ENCODE peak calls at places on chromosome 1, in ten cellular contexts. H is endodermal cell; S is colonic mucosa; W is HL-60; L is cardiac muscle cell; T is adrenal gland; C is Panc1; R is CD8-positive, alpha-beta T cell; F is IMR-90; Y is transverse colon. X is an unnamed sample.

GRCh38 chr1:36705629-36706028 is 222.9 kb upstream of the CSF3R start:
- DNase-seq in H (peak; percentile 52), S (no peak), W (no peak), L (no peak), T (no peak), C (no peak), R (no peak), F (no peak), Y (no peak), X (no peak)

GRCh38 chr1:205668951-205669340 is 11.4 kb downstream of the SLC45A3 start:
- DNase-seq in H (no peak), S (peak; percentile 38), W (no peak), L (no peak), T (no peak), C (no peak), R (no peak), F (no peak), Y (no peak), X (no peak)

GRCh38 chr1:234619794-234620247 is 9.8 kb upstream of the IRF2BP2 start:
- DNase-seq in H (no peak), S (no peak), W (no peak), L (no peak), T (no peak), C (no peak), R (no peak), F (no peak), Y (no peak), X (no peak)

GRCh38 chr1:175717610-175718195 is 25.7 kb downstream of the TNR start:
- DNase-seq in H (no peak), S (no peak), W (no peak), L (no peak), T (no peak), C (no peak), R (no peak), F (no peak), Y (no peak), X (no peak)

GRCh38 chr1:224528900-224529299 is 87.2 kb upstream of the CNIH3 start:
- DNase-seq in H (no peak), S (no peak), W (no peak), L (no peak), T (no peak), C (no peak), R (no peak), F (peak; percentile 89), Y (no peak), X (no peak)

GRCh38 chr1:116820362-116820761 is 66.1 kb downstream of the CD2 start:
- DNase-seq in H (no peak), S (no peak), W (no peak), L (no peak), T (no peak), C (no peak), R (no peak), F (peak; percentile 80), Y (no peak), X (no peak)

GRCh38 chr1:92705456-92705855 is 79.5 kb downstream of the EVI5 start:
- DNase-seq in H (no peak), S (no peak), W (no peak), L (no peak), T (no peak), C (no peak), R (no peak), F (peak; percentile 67), Y (no peak), X (no peak)

GRCh38 chr1:1910651-1911389 is 4.2 kb upstream of the CALML6 start:
- DNase-seq in H (peak; percentile 40), S (peak; percentile 25), W (no peak), L (no peak), T (no peak), C (no peak), R (no peak), F (no peak), Y (peak; percentile 16), X (no peak)

GRCh38 chr1:218462591-218462990 is 117.5 kb downstream of the TGFB2 start:
- DNase-seq in H (no peak), S (no peak), W (no peak), L (no peak), T (no peak), C (no peak), R (no peak), F (no peak), Y (no peak), X (no peak)

GRCh38 chr1:201885531-201886075 is 3.1 kb upstream of the SHISA4 start:
- DNase-seq in H (peak; percentile 73), S (no peak), W (no peak), L (no peak), T (peak; percentile 78), C (no peak), R (no peak), F (peak; percentile 56), Y (no peak), X (no peak)

GRCh38 chr1:230772457-230773395 is 25.5 kb downstream of the CAPN9 start:
- DNase-seq in H (peak; percentile 79), S (peak; percentile 41), W (no peak), L (peak; percentile 60), T (peak; percentile 75), C (no peak), R (no peak), F (peak; percentile 59), Y (no peak), X (peak; percentile 67)

GRCh38 chr1:7644906-7645750 is 126.0 kb upstream of the VAMP3 start:
- DNase-seq in H (no peak), S (peak; percentile 50), W (no peak), L (peak; percentile 19), T (no peak), C (no peak), R (no peak), F (peak; percentile 70), Y (peak; percentile 68), X (no peak)

GRCh38 chr1:156494309-156494895 is 6.2 kb downstream of the MEF2D start:
- DNase-seq in H (peak; percentile 49), S (no peak), W (no peak), L (no peak), T (peak; percentile 23), C (no peak), R (no peak), F (no peak), Y (no peak), X (no peak)

GRCh38 chr1:155226910-155227260 is 18.4 kb downstream of the MTX1 start:
- DNase-seq in H (no peak), S (peak; percentile 61), W (peak; percentile 58), L (peak; percentile 75), T (peak; percentile 63), C (no peak), R (no peak), F (peak; percentile 38), Y (peak; percentile 61), X (no peak)
- TF ChIP-seq CTCF in H (no peak), S (no peak), W (no peak), L (no peak), T (no peak), C (no peak), R (peak; percentile 68), F (no peak), Y (no peak), X (no peak)

GRCh38 chr1:31415658-31416057 is 2.6 kb downstream of the SERINC2 start:
- DNase-seq in H (no peak), S (no peak), W (no peak), L (no peak), T (no peak), C (no peak), R (no peak), F (no peak), Y (no peak), X (no peak)

GRCh38 chr1:31414692-31415370 is 1.8 kb downstream of the SERINC2 start:
- DNase-seq in H (peak; percentile 59), S (no peak), W (no peak), L (no peak), T (no peak), C (no peak), R (no peak), F (no peak), Y (no peak), X (no peak)

GRCh38 chr1:31418626-31419025 is 5.6 kb downstream of the SERINC2 start:
- DNase-seq in H (no peak), S (no peak), W (no peak), L (no peak), T (no peak), C (no peak), R (no peak), F (no peak), Y (no peak), X (no peak)

GRCh38 chr1:31417148-31417547 is 4.1 kb downstream of the SERINC2 start:
- DNase-seq in H (no peak), S (no peak), W (no peak), L (no peak), T (no peak), C (no peak), R (no peak), F (no peak), Y (no peak), X (no peak)

DNA sequence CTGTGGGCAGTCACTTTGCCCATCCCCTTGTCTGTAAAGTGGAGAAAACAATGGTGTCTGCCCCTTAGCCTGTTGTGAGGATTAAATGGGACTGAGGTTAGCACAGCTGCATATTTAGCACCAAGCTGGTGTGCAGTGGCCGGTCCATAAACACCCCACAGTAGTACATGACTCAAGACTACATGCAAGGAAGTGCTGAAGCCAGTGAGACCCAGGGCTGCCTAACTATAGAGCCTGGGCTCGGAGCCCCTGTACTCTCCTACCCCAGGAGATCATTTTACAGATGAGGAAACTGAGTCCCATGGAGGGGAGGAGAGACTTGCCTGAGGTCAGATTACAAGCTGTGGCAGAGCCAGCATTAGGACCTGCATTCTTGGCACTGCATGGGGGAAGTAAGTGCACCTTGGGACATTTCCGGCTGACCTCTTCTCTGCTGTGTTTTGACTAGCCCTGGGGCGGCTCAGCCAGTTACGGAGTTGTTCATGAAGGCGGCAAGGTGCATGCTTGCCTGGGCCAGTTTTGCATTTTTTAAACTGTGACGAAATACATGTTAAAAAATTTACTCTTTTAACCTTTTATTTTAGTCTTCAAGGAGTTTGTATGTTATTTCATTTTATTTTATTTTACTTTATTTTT is 3.2 kb downstream of the SERINC2 start:
- DNase-seq in H (no peak), S (peak; percentile 58), W (no peak), L (no peak), T (no peak), C (no peak), R (no peak), F (no peak), Y (no peak), X (peak; percentile 40)
- H3K27ac ChIP-seq in H (no peak overlapping the region), S (no peak overlapping the region), W (no peak overlapping the region), L (no peak overlapping the region), T (no peak overlapping the region), C (no peak overlapping the region), R (no peak overlapping the region), F (no peak overlapping the region), Y (no peak overlapping the region), X (no peak overlapping the region)

DNA sequence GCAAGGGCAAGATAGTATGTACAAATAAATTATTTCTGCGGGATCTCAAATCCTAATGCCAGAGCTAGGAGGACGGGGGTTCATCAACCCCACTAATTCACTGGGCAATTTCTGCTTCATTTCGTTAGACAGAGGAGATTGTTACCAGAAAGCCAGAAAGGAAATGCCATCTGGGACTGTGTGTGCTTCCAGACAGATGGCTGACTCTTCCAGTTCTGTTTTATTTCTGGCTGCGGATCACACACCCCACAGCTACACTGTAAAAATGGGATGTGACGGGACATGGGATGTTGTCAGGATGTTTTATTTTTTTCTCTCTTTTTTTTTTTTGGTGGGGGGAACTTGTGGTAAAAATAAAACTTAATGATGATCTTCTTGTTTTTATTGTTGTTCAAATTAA is 114.4 kb downstream of the NUF2 start:
- DNase-seq in H (no peak), S (no peak), W (no peak), L (no peak), T (no peak), C (no peak), R (no peak), F (no peak), Y (no peak), X (no peak)
- TF ChIP-seq CTCF in H (no peak), S (no peak), W (no peak), L (no peak), T (no peak), C (no peak), R (no peak), F (no peak), Y (no peak), X (no peak)

GRCh38 chr1:43588592-43588991 is 57.9 kb downstream of the PTPRF start:
- DNase-seq in H (no peak), S (no peak), W (no peak), L (no peak), T (no peak), C (no peak), R (no peak), F (no peak), Y (no peak), X (no peak)
- H3K27ac ChIP-seq in H (no peak overlapping the region), S (no peak overlapping the region), W (no peak overlapping the region), L (no peak overlapping the region), T (no peak overlapping the region), C (no peak overlapping the region), R (no peak overlapping the region), F (no peak overlapping the region), Y (no peak overlapping the region), X (no peak overlapping the region)